ENCODE peak calls at places on chromosomes 3 and 15, in four cellular contexts. U is GM12878, Q is SK-N-SH, I is HepG2. G is an unnamed sample.

GRCh38 chr3:140187648-140188221 is 252.8 kb downstream of the CLSTN2 start:
- DNase-seq in U (no peak), Q (no peak), I (no peak), G (no peak)

GRCh38 chr3:151091685-151092352 is 6.4 kb downstream of the MED12L start:
- DNase-seq in I (no peak), U (no peak), Q (no peak), G (no peak)

GRCh38 chr15:100521907-100522306 is 6.8 kb downstream of the CERS3 start:
- DNase-seq in I (no peak), U (no peak), Q (no peak), G (no peak)

GRCh38 chr15:89526601-89527441 is 30.4 kb upstream of the RHCG start:
- DNase-seq in I (no peak), U (no peak), Q (no peak), G (no peak)

GRCh38 chr3:133568294-133569014 is 5.0 kb upstream of the CDV3 start:
- DNase-seq in Q (no peak), U (no peak), I (peak), G (no peak)

GRCh38 chr3:70919661-70920060 is 607.2 kb upstream of the MDFIC2 start:
- DNase-seq in I (no peak), U (no peak), Q (no peak), G (no peak)

GRCh38 chr3:58059349-58060321 is 51.4 kb downstream of the FLNB start:
- DNase-seq in I (peak), U (no peak), Q (no peak), G (no peak)

GRCh38 chr15:74523982-74524381 is 17.0 kb upstream of the ARID3B start:
- DNase-seq in I (no peak), Q (no peak), U (no peak), G (no peak)

GRCh38 chr3:129485681-129486056 is 42.8 kb upstream of the RHO start:
- DNase-seq in Q (no peak), I (no peak), U (no peak), G (no peak)

GRCh38 chr3:120855665-120856437 is 52.2 kb upstream of the STXBP5L start:
- DNase-seq in Q (no peak), I (no peak), U (no peak), G (no peak)

GRCh38 chr3:155853214-155854146 is 747 bp downstream of the SLC33A1 start:
- DNase-seq in U (no peak), I (peak), Q (no peak), G (no peak)

GRCh38 chr15:99485153-99485947 is 80.4 kb upstream of the MEF2A start:
- DNase-seq in Q (no peak), U (no peak), I (no peak), G (no peak)

GRCh38 chr3:29649815-29650547 is 369.1 kb downstream of the RBMS3 start:
- DNase-seq in I (no peak), Q (no peak), U (peak), G (no peak)

GRCh38 chr3:143014921-143015320 is 13.6 kb downstream of the U2SURP start:
- DNase-seq in I (no peak), Q (no peak), U (no peak), G (no peak)

GRCh38 chr3:46695177-46695961 is 1.9 kb upstream of the ALS2CL start:
- DNase-seq in Q (peak), U (no peak), I (no peak), G (no peak)

GRCh38 chr15:100785181-100786138 is 94.2 kb upstream of the ALDH1A3 start:
- DNase-seq in U (peak), Q (no peak), I (no peak), G (no peak)

GRCh38 chr3:142693294-142693853 is 30.5 kb upstream of the TRPC1 start:
- DNase-seq in I (no peak), U (no peak), Q (no peak), G (no peak)

GRCh38 chr15:60426870-60427528 is 29.2 kb upstream of the ANXA2 start:
- DNase-seq in U (no peak), I (no peak), Q (no peak), G (no peak)

GRCh38 chr15:86849563-86849962 is 769.9 kb downstream of the AGBL1 start:
- DNase-seq in I (no peak), U (no peak), Q (no peak), G (no peak)

GRCh38 chr3:1535361-1535760 is 442.5 kb downstream of the CNTN6 start:
- DNase-seq in I (no peak), U (no peak), Q (no peak), G (no peak)

GRCh38 chr3:107985496-107985895 is 105.3 kb downstream of the CD47 start:
- DNase-seq in Q (no peak), I (no peak), U (peak), G (no peak)

GRCh38 chr3:169131695-169132464 is 531.6 kb downstream of the MECOM start:
- DNase-seq in U (no peak), I (no peak), Q (no peak), G (no peak)

GRCh38 chr15:78850926-78851600 is 21.6 kb upstream of the MORF4L1 start:
- DNase-seq in Q (no peak), I (peak), U (no peak), G (no peak)

GRCh38 chr3:134236505-134236904 is 14.2 kb downstream of the RYK start:
- DNase-seq in U (no peak), I (no peak), Q (no peak), G (no peak)

GRCh38 chr3:169256791-169257522 is 406.6 kb downstream of the MECOM start:
- DNase-seq in U (no peak), I (no peak), Q (no peak), G (no peak)

GRCh38 chr3:52128118-52128683 is 26.0 kb downstream of the POC1A start:
- DNase-seq in U (no peak), Q (peak), I (peak), G (no peak)
- TF ChIP-seq TCF12 in U (no peak), Q (peak), I (no peak), G (no peak)

GRCh38 chr15:22780267-22780666 is 6.2 kb upstream of the NIPA1 start:
- DNase-seq in I (no peak), Q (no peak), U (no peak), G (no peak)

GRCh38 chr15:22778796-22779195 is 7.6 kb upstream of the NIPA1 start:
- DNase-seq in I (no peak), U (no peak), Q (no peak), G (no peak)
- TF ChIP-seq TCF12 in I (no peak), U (no peak), Q (no peak), G (no peak)

GRCh38 chr3:15498461-15499214 is 22.9 kb downstream of the COLQ start:
- DNase-seq in U (no peak), Q (peak), I (no peak), G (no peak)
- TF ChIP-seq TCF12 in U (no peak), Q (no peak), I (no peak), G (no peak)

DNA sequence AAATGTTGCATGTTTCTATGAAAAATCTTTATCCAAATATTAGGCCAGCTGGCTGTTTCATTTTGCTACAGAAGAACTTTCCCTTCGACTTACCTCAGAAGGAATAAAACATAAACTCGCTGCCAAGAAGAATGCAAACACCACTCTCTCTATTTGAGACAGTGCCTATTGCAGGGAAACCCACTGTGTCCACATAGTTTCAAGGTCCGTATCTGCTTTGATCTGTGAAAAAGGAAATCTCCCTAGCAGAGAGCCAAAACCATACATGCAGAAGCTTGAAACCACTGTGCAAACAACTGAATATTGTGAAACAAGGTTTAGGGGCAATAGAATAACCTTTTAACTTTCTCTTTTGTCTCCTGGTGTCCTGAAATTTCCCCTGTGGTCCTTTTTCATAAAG is 35.0 kb upstream of the CAPN7 start:
- DNase-seq in U (peak), I (peak), Q (no peak), G (no peak)
- TF ChIP-seq TCF12 in U (no peak), I (no peak), Q (no peak), G (no peak)

DNA sequence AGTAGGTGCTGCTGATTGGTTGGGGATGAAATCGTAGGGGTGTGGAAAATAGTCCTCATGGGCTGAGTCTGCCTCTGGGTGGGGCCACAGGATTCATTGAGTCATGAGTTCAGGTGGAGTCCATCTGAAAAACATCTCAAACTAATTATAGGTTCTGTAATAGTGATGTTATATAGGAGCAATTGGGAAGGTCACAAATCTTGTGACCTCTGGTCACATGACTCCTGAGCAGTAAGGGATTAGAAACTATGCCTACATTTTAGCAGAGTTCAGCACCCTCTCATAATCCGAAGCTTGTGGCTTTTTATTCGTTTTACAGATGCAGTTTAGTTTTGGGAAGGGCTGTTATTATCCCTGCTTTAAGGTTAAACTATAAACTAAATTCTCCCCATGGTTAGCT is 22.9 kb upstream of the NEDD4 start:
- DNase-seq in I (no peak), Q (no peak), U (no peak), G (no peak)
- TF ChIP-seq TCF12 in I (no peak), Q (no peak), U (no peak), G (no peak)

GRCh38 chr3:126191246-126191645 is 10.9 kb upstream of the ALDH1L1 start:
- DNase-seq in Q (no peak), I (no peak), U (no peak), G (no peak)
- TF ChIP-seq TCF12 in Q (no peak), I (no peak), U (no peak), G (no peak)

GRCh38 chr3:123331651-123332050 is 117.2 kb downstream of the ADCY5 start:
- DNase-seq in U (no peak), I (no peak), Q (no peak), G (no peak)

GRCh38 chr3:123333401-123333800 is 115.5 kb downstream of the ADCY5 start:
- DNase-seq in U (no peak), Q (no peak), I (no peak), G (no peak)

GRCh38 chr3:123330441-123330991 is 118.4 kb downstream of the ADCY5 start:
- DNase-seq in I (no peak), Q (no peak), U (no peak), G (no peak)

GRCh38 chr3:123331006-123331405 is 117.9 kb downstream of the ADCY5 start:
- DNase-seq in I (no peak), U (no peak), Q (no peak), G (no peak)

GRCh38 chr3:123332124-123332641 is 116.7 kb downstream of the ADCY5 start:
- DNase-seq in I (no peak), Q (peak), U (no peak), G (no peak)
- TF ChIP-seq TCF12 in I (no peak), Q (no peak), U (no peak), G (no peak)

DNA sequence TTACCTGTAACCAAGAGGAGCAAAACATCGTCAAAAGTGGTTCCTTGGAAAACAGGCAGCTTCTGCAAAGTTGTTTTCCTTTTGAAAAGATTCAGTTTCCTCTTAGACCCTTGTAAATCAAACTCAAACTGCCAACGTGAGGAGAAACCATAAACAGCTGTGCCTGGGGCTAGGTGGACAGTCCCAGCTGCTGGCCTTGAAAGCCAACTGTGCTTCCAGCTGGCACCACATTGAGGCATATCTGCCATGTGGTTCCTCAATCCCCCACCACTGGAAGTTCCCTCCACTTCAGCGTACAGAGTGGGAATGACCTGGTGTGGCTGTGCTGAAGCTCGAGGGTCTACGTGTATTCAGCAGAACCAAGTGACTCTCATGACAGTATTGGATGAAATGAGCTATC is 40.9 kb downstream of the HRH1 start:
- DNase-seq in Q (peak), U (no peak), I (no peak), G (no peak)
- TF ChIP-seq TCF12 in Q (peak), U (no peak), I (no peak), G (no peak)

G was measured in H1.